ENCODE peak calls at places on chromosomes 7 and 10, in six cellular contexts. N is stimulated activated CD4-positive, alpha-beta T cell treated with anti-CD3 and anti-CD28 coated beads, Interleukin-2, amount 100 ng/mL, for 48 hours; T is upper lobe of right lung; Z is NCI-H1092; V is HEK293T; A is GM04503. E is an unnamed sample.

GRCh38 chr10:125190961-125191360 is 30.6 kb upstream of the CTBP2 start:
- DNase-seq in N (no peak), T (no peak), Z (no peak), V (no peak), A (no peak), E (peak)

GRCh38 chr10:105742184-105742583 is 1101.1 kb downstream of the SORCS3 start:
- DNase-seq in N (no peak), T (no peak), Z (no peak), V (no peak), A (no peak), E (no peak)

GRCh38 chr10:61284222-61284890 is 168.8 kb downstream of the TMEM26 start:
- DNase-seq in N (no peak), T (no peak), Z (peak), V (peak), A (no peak), E (no peak)

GRCh38 chr10:106175760-106176377 is 988.6 kb downstream of the SORCS1 start:
- DNase-seq in N (no peak), T (no peak), Z (no peak), V (peak), A (no peak), E (no peak)

GRCh38 chr10:43249962-43250624 is 16.8 kb downstream of the RASGEF1A start:
- DNase-seq in N (no peak), T (peak), Z (no peak), V (no peak), A (no peak), E (peak)

GRCh38 chr7:30226593-30227268 is 57.7 kb upstream of the ZNRF2 start:
- DNase-seq in N (no peak), T (no peak), Z (peak), V (peak), A (no peak), E (no peak)

GRCh38 chr10:113178771-113179170 is 228.7 kb downstream of the TCF7L2 start:
- DNase-seq in N (no peak), T (no peak), Z (no peak), V (no peak), A (no peak), E (no peak)

GRCh38 chr7:70082026-70082655 is 483.9 kb downstream of the AUTS2 start:
- DNase-seq in N (no peak), T (no peak), Z (no peak), V (no peak), A (peak), E (no peak)

E was measured in cardiac septum.